ENCODE peak calls at places on chromosomes 6 and 20, in ten cellular contexts. One of them, this sample, is unnamed.

GRCh38 chr6:17483391-17484016 is 90.1 kb downstream of the CAP2 start:
- DNase-seq in amniotic stem cell: no peak
- DNase-seq in GM13977: no peak
- DNase-seq in lower lobe of right lung: no peak
- DNase-seq in stimulated activated CD4-positive, alpha-beta T cell treated with anti-CD3 and anti-CD28 coated beads, Interleukin-1b, Interleukin-23, amount 100 ng/mL, for 1 hour: no peak
- DNase-seq in iPS-NIHi11: no peak
- DNase-seq in hepatic stellate cell: no peak
- DNase-seq in Ammon's horn: no peak
- DNase-seq in mesothelial cell of epicardium: no peak
- DNase-seq in nucleus accumbens: no peak
- DNase-seq in this sample: no peak

GRCh38 chr20:22816016-22816415 is 219.1 kb upstream of the SSTR4 start:
- DNase-seq in amniotic stem cell: no peak
- DNase-seq in GM13977: no peak
- DNase-seq in lower lobe of right lung: no peak
- DNase-seq in stimulated activated CD4-positive, alpha-beta T cell treated with anti-CD3 and anti-CD28 coated beads, Interleukin-1b, Interleukin-23, amount 100 ng/mL, for 1 hour: no peak
- DNase-seq in iPS-NIHi11: no peak
- DNase-seq in hepatic stellate cell: no peak
- DNase-seq in Ammon's horn: peak
- DNase-seq in mesothelial cell of epicardium: no peak
- DNase-seq in nucleus accumbens: no peak
- DNase-seq in this sample: no peak

GRCh38 chr6:123804771-123805540 is 1.3 kb downstream of the NKAIN2 start:
- DNase-seq in amniotic stem cell: no peak
- DNase-seq in GM13977: no peak
- DNase-seq in lower lobe of right lung: no peak
- DNase-seq in stimulated activated CD4-positive, alpha-beta T cell treated with anti-CD3 and anti-CD28 coated beads, Interleukin-1b, Interleukin-23, amount 100 ng/mL, for 1 hour: no peak
- DNase-seq in iPS-NIHi11: no peak
- DNase-seq in hepatic stellate cell: no peak
- DNase-seq in Ammon's horn: no peak
- DNase-seq in mesothelial cell of epicardium: no peak
- DNase-seq in nucleus accumbens: no peak
- DNase-seq in this sample: no peak

GRCh38 chr6:83127976-83128375 is 60.5 kb downstream of the DOP1A start:
- DNase-seq in amniotic stem cell: peak
- DNase-seq in GM13977: no peak
- DNase-seq in lower lobe of right lung: no peak
- DNase-seq in stimulated activated CD4-positive, alpha-beta T cell treated with anti-CD3 and anti-CD28 coated beads, Interleukin-1b, Interleukin-23, amount 100 ng/mL, for 1 hour: no peak
- DNase-seq in iPS-NIHi11: no peak
- DNase-seq in hepatic stellate cell: peak
- DNase-seq in Ammon's horn: no peak
- DNase-seq in mesothelial cell of epicardium: no peak
- DNase-seq in nucleus accumbens: no peak
- DNase-seq in this sample: no peak

GRCh38 chr6:127051571-127052260 is 66.8 kb upstream of the RSPO3 start:
- DNase-seq in amniotic stem cell: no peak
- DNase-seq in GM13977: no peak
- DNase-seq in lower lobe of right lung: no peak
- DNase-seq in stimulated activated CD4-positive, alpha-beta T cell treated with anti-CD3 and anti-CD28 coated beads, Interleukin-1b, Interleukin-23, amount 100 ng/mL, for 1 hour: no peak
- DNase-seq in iPS-NIHi11: no peak
- DNase-seq in hepatic stellate cell: no peak
- DNase-seq in Ammon's horn: no peak
- DNase-seq in mesothelial cell of epicardium: no peak
- DNase-seq in nucleus accumbens: no peak
- DNase-seq in this sample: peak

GRCh38 chr6:88975369-88975768 is 12.0 kb upstream of the RNGTT start:
- DNase-seq in amniotic stem cell: no peak
- DNase-seq in GM13977: no peak
- DNase-seq in lower lobe of right lung: no peak
- DNase-seq in stimulated activated CD4-positive, alpha-beta T cell treated with anti-CD3 and anti-CD28 coated beads, Interleukin-1b, Interleukin-23, amount 100 ng/mL, for 1 hour: no peak
- DNase-seq in iPS-NIHi11: no peak
- DNase-seq in hepatic stellate cell: no peak
- DNase-seq in Ammon's horn: no peak
- DNase-seq in mesothelial cell of epicardium: no peak
- DNase-seq in nucleus accumbens: no peak
- DNase-seq in this sample: no peak

GRCh38 chr20:49668181-49668877 is 45.3 kb downstream of the B4GALT5 start:
- DNase-seq in amniotic stem cell: no peak
- DNase-seq in GM13977: peak
- DNase-seq in lower lobe of right lung: peak
- DNase-seq in stimulated activated CD4-positive, alpha-beta T cell treated with anti-CD3 and anti-CD28 coated beads, Interleukin-1b, Interleukin-23, amount 100 ng/mL, for 1 hour: peak
- DNase-seq in iPS-NIHi11: no peak
- DNase-seq in hepatic stellate cell: no peak
- DNase-seq in Ammon's horn: peak
- DNase-seq in mesothelial cell of epicardium: no peak
- DNase-seq in nucleus accumbens: no peak
- DNase-seq in this sample: no peak

GRCh38 chr20:48807586-48808381 is 20.0 kb downstream of the PREX1 start:
- DNase-seq in amniotic stem cell: no peak
- DNase-seq in GM13977: no peak
- DNase-seq in lower lobe of right lung: no peak
- DNase-seq in stimulated activated CD4-positive, alpha-beta T cell treated with anti-CD3 and anti-CD28 coated beads, Interleukin-1b, Interleukin-23, amount 100 ng/mL, for 1 hour: no peak
- DNase-seq in iPS-NIHi11: no peak
- DNase-seq in hepatic stellate cell: no peak
- DNase-seq in Ammon's horn: peak
- DNase-seq in mesothelial cell of epicardium: no peak
- DNase-seq in nucleus accumbens: no peak
- DNase-seq in this sample: no peak

GRCh38 chr6:142339969-142340368 is 38.2 kb downstream of the ADGRG6 start:
- DNase-seq in amniotic stem cell: no peak
- DNase-seq in GM13977: no peak
- DNase-seq in lower lobe of right lung: no peak
- DNase-seq in stimulated activated CD4-positive, alpha-beta T cell treated with anti-CD3 and anti-CD28 coated beads, Interleukin-1b, Interleukin-23, amount 100 ng/mL, for 1 hour: no peak
- DNase-seq in iPS-NIHi11: no peak
- DNase-seq in hepatic stellate cell: no peak
- DNase-seq in Ammon's horn: no peak
- DNase-seq in mesothelial cell of epicardium: no peak
- DNase-seq in nucleus accumbens: no peak
- DNase-seq in this sample: no peak

GRCh38 chr6:39801456-39802251 is 9.5 kb downstream of the DAAM2 start:
- DNase-seq in amniotic stem cell: no peak
- DNase-seq in GM13977: no peak
- DNase-seq in lower lobe of right lung: no peak
- DNase-seq in stimulated activated CD4-positive, alpha-beta T cell treated with anti-CD3 and anti-CD28 coated beads, Interleukin-1b, Interleukin-23, amount 100 ng/mL, for 1 hour: no peak
- DNase-seq in iPS-NIHi11: no peak
- DNase-seq in hepatic stellate cell: no peak
- DNase-seq in Ammon's horn: peak
- DNase-seq in mesothelial cell of epicardium: no peak
- DNase-seq in nucleus accumbens: no peak
- DNase-seq in this sample: no peak

GRCh38 chr20:63540417-63541186 is 3.4 kb upstream of the PTK6 start:
- DNase-seq in amniotic stem cell: no peak
- DNase-seq in GM13977: no peak
- DNase-seq in lower lobe of right lung: no peak
- DNase-seq in stimulated activated CD4-positive, alpha-beta T cell treated with anti-CD3 and anti-CD28 coated beads, Interleukin-1b, Interleukin-23, amount 100 ng/mL, for 1 hour: no peak
- DNase-seq in iPS-NIHi11: no peak
- DNase-seq in hepatic stellate cell: no peak
- DNase-seq in Ammon's horn: peak
- DNase-seq in mesothelial cell of epicardium: no peak
- DNase-seq in nucleus accumbens: no peak
- DNase-seq in this sample: no peak

GRCh38 chr6:93238632-93239031 is 180.7 kb downstream of the EPHA7 start:
- DNase-seq in amniotic stem cell: no peak
- DNase-seq in GM13977: no peak
- DNase-seq in lower lobe of right lung: no peak
- DNase-seq in stimulated activated CD4-positive, alpha-beta T cell treated with anti-CD3 and anti-CD28 coated beads, Interleukin-1b, Interleukin-23, amount 100 ng/mL, for 1 hour: no peak
- DNase-seq in iPS-NIHi11: no peak
- DNase-seq in hepatic stellate cell: no peak
- DNase-seq in Ammon's horn: no peak
- DNase-seq in mesothelial cell of epicardium: no peak
- DNase-seq in nucleus accumbens: no peak
- DNase-seq in this sample: no peak

GRCh38 chr6:43774776-43775583 is 5.0 kb downstream of the VEGFA start:
- DNase-seq in amniotic stem cell: peak
- DNase-seq in GM13977: peak
- DNase-seq in lower lobe of right lung: peak
- DNase-seq in stimulated activated CD4-positive, alpha-beta T cell treated with anti-CD3 and anti-CD28 coated beads, Interleukin-1b, Interleukin-23, amount 100 ng/mL, for 1 hour: no peak
- DNase-seq in iPS-NIHi11: peak
- DNase-seq in hepatic stellate cell: peak
- DNase-seq in Ammon's horn: peak
- DNase-seq in mesothelial cell of epicardium: peak
- DNase-seq in nucleus accumbens: no peak
- DNase-seq in this sample: peak

GRCh38 chr6:49490633-49491032 is 9.1 kb upstream of the GLYATL3 start:
- DNase-seq in amniotic stem cell: no peak
- DNase-seq in GM13977: no peak
- DNase-seq in lower lobe of right lung: no peak
- DNase-seq in stimulated activated CD4-positive, alpha-beta T cell treated with anti-CD3 and anti-CD28 coated beads, Interleukin-1b, Interleukin-23, amount 100 ng/mL, for 1 hour: no peak
- DNase-seq in iPS-NIHi11: no peak
- DNase-seq in hepatic stellate cell: no peak
- DNase-seq in Ammon's horn: no peak
- DNase-seq in mesothelial cell of epicardium: no peak
- DNase-seq in nucleus accumbens: no peak
- DNase-seq in this sample: no peak

GRCh38 chr6:170198298-170198697 is 92.6 kb downstream of the DLL1 start:
- DNase-seq in amniotic stem cell: no peak
- DNase-seq in GM13977: no peak
- DNase-seq in lower lobe of right lung: no peak
- DNase-seq in stimulated activated CD4-positive, alpha-beta T cell treated with anti-CD3 and anti-CD28 coated beads, Interleukin-1b, Interleukin-23, amount 100 ng/mL, for 1 hour: no peak
- DNase-seq in iPS-NIHi11: no peak
- DNase-seq in hepatic stellate cell: no peak
- DNase-seq in Ammon's horn: no peak
- DNase-seq in mesothelial cell of epicardium: no peak
- DNase-seq in nucleus accumbens: no peak
- DNase-seq in this sample: no peak

GRCh38 chr6:33840064-33840926 is 36.5 kb upstream of the MLN start:
- DNase-seq in amniotic stem cell: peak
- DNase-seq in GM13977: peak
- DNase-seq in lower lobe of right lung: no peak
- DNase-seq in stimulated activated CD4-positive, alpha-beta T cell treated with anti-CD3 and anti-CD28 coated beads, Interleukin-1b, Interleukin-23, amount 100 ng/mL, for 1 hour: no peak
- DNase-seq in iPS-NIHi11: no peak
- DNase-seq in hepatic stellate cell: peak
- DNase-seq in Ammon's horn: peak
- DNase-seq in mesothelial cell of epicardium: no peak
- DNase-seq in nucleus accumbens: no peak
- DNase-seq in this sample: peak

GRCh38 chr6:144469144-144469575 is 184.0 kb downstream of the UTRN start:
- DNase-seq in amniotic stem cell: no peak
- DNase-seq in GM13977: peak
- DNase-seq in lower lobe of right lung: no peak
- DNase-seq in stimulated activated CD4-positive, alpha-beta T cell treated with anti-CD3 and anti-CD28 coated beads, Interleukin-1b, Interleukin-23, amount 100 ng/mL, for 1 hour: no peak
- DNase-seq in iPS-NIHi11: no peak
- DNase-seq in hepatic stellate cell: no peak
- DNase-seq in Ammon's horn: no peak
- DNase-seq in mesothelial cell of epicardium: no peak
- DNase-seq in nucleus accumbens: no peak
- DNase-seq in this sample: no peak

GRCh38 chr6:141026504-141026903 is 1106.2 kb upstream of the GJE1 start:
- DNase-seq in amniotic stem cell: no peak
- DNase-seq in GM13977: no peak
- DNase-seq in lower lobe of right lung: no peak
- DNase-seq in stimulated activated CD4-positive, alpha-beta T cell treated with anti-CD3 and anti-CD28 coated beads, Interleukin-1b, Interleukin-23, amount 100 ng/mL, for 1 hour: no peak
- DNase-seq in iPS-NIHi11: no peak
- DNase-seq in hepatic stellate cell: no peak
- DNase-seq in Ammon's horn: no peak
- DNase-seq in mesothelial cell of epicardium: no peak
- DNase-seq in nucleus accumbens: no peak
- DNase-seq in this sample: no peak

GRCh38 chr6:108243836-108244235 is 17.0 kb downstream of the SNX3 start:
- DNase-seq in amniotic stem cell: no peak
- DNase-seq in GM13977: no peak
- DNase-seq in lower lobe of right lung: no peak
- DNase-seq in stimulated activated CD4-positive, alpha-beta T cell treated with anti-CD3 and anti-CD28 coated beads, Interleukin-1b, Interleukin-23, amount 100 ng/mL, for 1 hour: no peak
- DNase-seq in iPS-NIHi11: no peak
- DNase-seq in hepatic stellate cell: no peak
- DNase-seq in Ammon's horn: no peak
- DNase-seq in mesothelial cell of epicardium: no peak
- DNase-seq in nucleus accumbens: no peak
- DNase-seq in this sample: no peak

This sample was measured in HS-27A.